ENCODE peak calls at places on chromosomes 5 and 9, in six cellular contexts. C, X, E, D, W and V are unnamed samples.

GRCh38 chr5:36875051-36875788 is 1.3 kb upstream of the NIPBL start:
- DNase-seq in C (peak), X (no peak), E (peak), D (no peak), W (no peak), V (peak)

GRCh38 chr5:142655339-142656267 is 30.3 kb downstream of the FGF1 start:
- DNase-seq in C (peak), X (peak), E (peak), D (peak), W (no peak), V (peak)

GRCh38 chr5:133919148-133920136 is 49.0 kb downstream of the C5orf15 start:
- DNase-seq in C (no peak), X (no peak), E (no peak), D (no peak), W (no peak), V (no peak)

GRCh38 chr5:140393738-140394137 is 7.9 kb upstream of the ANKHD1 start:
- DNase-seq in C (no peak), X (no peak), E (no peak), D (no peak), W (no peak), V (no peak)

GRCh38 chr9:33884856-33885701 is 68.1 kb downstream of the UBE2R2 start:
- DNase-seq in C (no peak), X (no peak), E (no peak), D (no peak), W (no peak), V (no peak)

GRCh38 chr9:6829027-6829426 is 71.3 kb downstream of the KDM4C start:
- DNase-seq in C (peak), X (no peak), E (peak), D (peak), W (no peak), V (no peak)

GRCh38 chr9:128006360-128007024 is 25.7 kb upstream of the EEIG1 start:
- DNase-seq in C (peak), X (no peak), E (no peak), D (no peak), W (no peak), V (no peak)

GRCh38 chr9:2134391-2134790 is 119.2 kb downstream of the SMARCA2 start:
- DNase-seq in C (no peak), X (no peak), E (no peak), D (no peak), W (no peak), V (no peak)

GRCh38 chr9:133274236-133275104 is 531 bp downstream of the ABO start:
- DNase-seq in C (no peak), X (no peak), E (no peak), D (no peak), W (no peak), V (no peak)

GRCh38 chr9:20538956-20539355 is 83.3 kb downstream of the MLLT3 start:
- DNase-seq in C (no peak), X (no peak), E (no peak), D (no peak), W (no peak), V (no peak)

GRCh38 chr9:94002316-94003140 is 47.4 kb upstream of the BARX1 start:
- DNase-seq in C (peak), X (peak), E (peak), D (no peak), W (no peak), V (peak)

GRCh38 chr9:109766351-109766750 is 13.6 kb upstream of the PALM2AKAP2 start:
- DNase-seq in C (peak), X (no peak), E (no peak), D (no peak), W (no peak), V (peak)

GRCh38 chr5:58496488-58496887 is 5.3 kb downstream of the GAPT start:
- DNase-seq in C (no peak), X (peak), E (no peak), D (no peak), W (no peak), V (no peak)

GRCh38 chr5:137995077-137995746 is 37.7 kb downstream of the FAM13B start:
- DNase-seq in C (peak), X (no peak), E (peak), D (no peak), W (no peak), V (peak)

GRCh38 chr5:33556330-33557328 is 115.9 kb downstream of the TARS1 start:
- DNase-seq in C (peak), X (no peak), E (peak), D (no peak), W (no peak), V (no peak)

GRCh38 chr9:113590991-113591898 is 127.7 kb downstream of the RGS3 start:
- DNase-seq in C (peak), X (peak), E (peak), D (no peak), W (no peak), V (peak)

GRCh38 chr5:103232393-103232999 is 26.1 kb upstream of the MACIR start:
- DNase-seq in C (peak), X (no peak), E (peak), D (peak), W (no peak), V (peak)

DNA sequence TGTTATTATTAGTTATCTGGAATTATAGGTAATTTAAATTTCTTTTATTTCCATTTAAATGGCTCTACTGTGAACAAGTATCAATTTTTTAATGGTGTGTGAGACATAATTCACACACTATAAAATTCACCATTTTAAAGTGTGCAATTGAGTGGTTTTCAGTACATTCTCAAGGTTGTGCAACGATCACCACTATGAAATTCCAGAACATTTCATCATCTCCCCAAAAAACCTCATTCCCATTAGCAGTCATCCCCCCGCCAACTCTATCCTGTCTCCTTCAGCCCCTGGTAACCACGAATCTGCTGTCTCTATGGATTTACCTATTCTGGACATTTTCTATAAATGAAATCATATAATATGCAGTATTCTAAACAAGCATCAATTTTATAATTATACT is 172.6 kb downstream of the ROR2 start:
- DNase-seq in C (no peak), X (no peak), E (no peak), D (no peak), W (no peak), V (no peak)
- H3K4me3 ChIP-seq in C (no peak), X (no peak), E (no peak), D (no peak), W (no peak), V (no peak)

GRCh38 chr5:2909035-2909434 is 157.6 kb upstream of the IRX2 start:
- DNase-seq in C (no peak), X (peak), E (no peak), D (no peak), W (no peak), V (no peak)
- TF ChIP-seq MAX in C (no peak), X (no peak), E (no peak), D (no peak), W (no peak), V (no peak)

GRCh38 chr5:109688999-109689739 is 558 bp upstream of the MAN2A1 start:
- DNase-seq in C (peak), X (peak), E (peak), D (peak), W (peak), V (peak)
- TF ChIP-seq CTCF in C (no peak), X (no peak), E (no peak), D (no peak), W (no peak), V (no peak)

DNA sequence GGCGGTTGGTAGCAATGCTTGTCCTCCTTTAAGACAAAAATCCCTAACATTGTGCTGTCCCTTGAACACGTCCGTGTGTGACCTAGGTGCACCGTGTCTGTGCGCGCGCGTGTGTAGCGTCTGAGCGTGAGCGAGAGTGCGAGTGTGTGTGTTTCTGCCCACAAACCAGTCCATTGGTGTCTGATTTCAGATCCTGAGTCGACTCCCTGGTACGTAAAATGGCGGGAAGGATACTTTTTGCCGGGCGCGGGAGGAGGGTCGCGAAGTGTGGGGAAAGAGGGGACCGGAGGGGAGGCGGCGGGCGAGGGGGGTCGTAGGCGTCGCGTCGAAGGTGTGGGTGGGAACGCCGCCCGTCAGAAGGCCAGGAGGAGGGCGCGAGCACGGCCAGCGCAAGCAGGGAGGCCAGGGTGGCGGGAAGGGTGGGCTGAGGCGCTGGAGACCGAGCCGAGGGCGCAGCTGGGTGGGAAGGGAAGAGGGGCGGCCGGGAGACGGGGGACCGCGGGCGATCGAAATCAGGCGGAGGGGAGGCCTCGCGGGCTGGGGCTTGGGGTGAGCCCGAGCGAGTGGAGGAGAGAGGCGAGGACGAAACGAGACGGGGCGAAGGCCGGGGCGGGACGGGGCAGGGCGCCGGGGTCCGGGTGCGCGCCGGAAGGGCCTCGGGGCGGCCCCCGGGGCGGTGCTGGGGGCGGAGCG is 8.8 kb downstream of the OTP start:
- DNase-seq in C (peak), X (peak), E (no peak), D (no peak), W (no peak), V (no peak)
- H3K4me3 ChIP-seq in C (peak), X (peak), E (peak), D (peak), W (peak), V (peak)

GRCh38 chr9:5735072-5735471 is 97.8 kb downstream of the ERMP1 start:
- DNase-seq in C (no peak), X (no peak), E (no peak), D (no peak), W (no peak), V (no peak)
- TF ChIP-seq MAX in C (no peak), X (no peak), E (no peak), D (no peak), W (no peak), V (no peak)

GRCh38 chr5:73783823-73784222 is 157.8 kb downstream of the ARHGEF28 start:
- DNase-seq in C (peak), X (no peak), E (peak), D (no peak), W (no peak), V (peak)
- TF ChIP-seq CTCF in C (peak), X (no peak), E (peak), D (peak), W (peak), V (peak)

DNA sequence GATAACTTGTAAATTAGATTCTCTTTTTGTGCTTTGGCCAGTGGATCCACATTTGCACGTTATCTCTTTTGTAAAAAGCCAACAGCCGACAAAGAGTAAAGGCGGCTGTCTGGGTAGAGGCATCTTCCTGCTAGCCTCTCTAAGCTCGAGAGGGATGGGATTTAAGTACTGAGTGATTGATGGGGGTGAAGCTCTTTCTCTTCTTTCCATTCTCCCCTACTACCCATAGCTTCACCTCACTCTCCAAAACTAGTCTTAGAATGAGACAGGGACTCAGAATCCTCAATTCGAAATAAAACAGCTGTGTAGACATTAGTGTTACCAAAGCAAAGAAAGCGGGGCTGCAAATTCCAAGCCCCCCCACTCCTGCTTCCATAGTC is 3.5 kb downstream of the PBX3 start:
- DNase-seq in C (no peak), X (no peak), E (no peak), D (no peak), W (no peak), V (no peak)
- H3K4me3 ChIP-seq in C (no peak), X (no peak), E (no peak), D (no peak), W (peak), V (no peak)

GRCh38 chr9:31394040-31394473 is 990.4 kb upstream of the ACO1 start:
- DNase-seq in C (no peak), X (no peak), E (no peak), D (no peak), W (no peak), V (no peak)
- TF ChIP-seq MAX in C (no peak), X (no peak), E (no peak), D (no peak), W (no peak), V (no peak)

DNA sequence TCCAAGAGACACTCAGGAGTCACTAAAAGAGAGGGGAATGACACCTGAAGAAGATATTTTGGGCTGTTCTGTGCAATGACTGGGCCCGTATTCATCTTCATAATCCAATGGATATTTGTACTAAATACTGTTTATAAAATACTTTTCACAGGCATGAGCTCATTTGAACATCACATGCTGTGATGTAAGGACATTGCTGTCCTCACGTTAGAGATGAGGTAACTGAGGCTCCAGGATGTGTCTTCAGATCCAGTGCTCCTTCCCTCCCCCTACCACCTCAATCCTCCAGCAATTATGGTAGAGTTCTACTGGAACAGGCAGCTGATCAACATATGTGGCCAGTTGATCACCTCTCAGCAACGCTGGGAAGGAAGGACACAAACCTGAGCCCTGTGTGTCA is 139.4 kb upstream of the OSMR start:
- DNase-seq in C (no peak), X (no peak), E (no peak), D (no peak), W (no peak), V (no peak)
- TF ChIP-seq CTCF in C (no peak), X (no peak), E (no peak), D (no peak), W (no peak), V (no peak)